ENCODE peak calls at places on chromosomes 5 and 9, in seven cellular contexts. One of them, this sample, is unnamed.

GRCh38 chr5:170650850-170651249 is 132.7 kb upstream of the GABRP start:
- DNase-seq in neuronal stem cell: no peak
- DNase-seq in mesendoderm: no peak
- DNase-seq in AG09319: no peak
- DNase-seq in foreskin melanocyte: no peak
- DNase-seq in NCI-H510A treated with DMSO at 0.1 percent for 48 hours: no peak
- DNase-seq in germinal center: no peak
- DNase-seq in this sample: no peak

GRCh38 chr5:11607944-11608343 is 296.3 kb downstream of the CTNND2 start:
- DNase-seq in neuronal stem cell: no peak
- DNase-seq in mesendoderm: no peak
- DNase-seq in AG09319: no peak
- DNase-seq in foreskin melanocyte: no peak
- DNase-seq in NCI-H510A treated with DMSO at 0.1 percent for 48 hours: no peak
- DNase-seq in germinal center: no peak
- DNase-seq in this sample: no peak

GRCh38 chr5:157710887-157711286 is 20.3 kb upstream of the THG1L start:
- DNase-seq in neuronal stem cell: no peak
- DNase-seq in mesendoderm: no peak
- DNase-seq in AG09319: peak; percentile 15
- DNase-seq in foreskin melanocyte: peak; percentile 20
- DNase-seq in NCI-H510A treated with DMSO at 0.1 percent for 48 hours: no peak
- DNase-seq in germinal center: no peak
- DNase-seq in this sample: peak; percentile 69

GRCh38 chr5:103371046-103371603 is 112.6 kb downstream of the MACIR start:
- DNase-seq in neuronal stem cell: no peak
- DNase-seq in mesendoderm: no peak
- DNase-seq in AG09319: no peak
- DNase-seq in foreskin melanocyte: no peak
- DNase-seq in NCI-H510A treated with DMSO at 0.1 percent for 48 hours: no peak
- DNase-seq in germinal center: no peak
- DNase-seq in this sample: no peak

GRCh38 chr9:89149726-89150125 is 28.9 kb downstream of the SHC3 start:
- DNase-seq in neuronal stem cell: no peak
- DNase-seq in mesendoderm: no peak
- DNase-seq in AG09319: no peak
- DNase-seq in foreskin melanocyte: no peak
- DNase-seq in NCI-H510A treated with DMSO at 0.1 percent for 48 hours: no peak
- DNase-seq in germinal center: no peak
- DNase-seq in this sample: peak; percentile 71

GRCh38 chr5:180007582-180007981 is 64.0 kb downstream of the RNF130 start:
- DNase-seq in neuronal stem cell: no peak
- DNase-seq in mesendoderm: peak; percentile 89
- DNase-seq in AG09319: no peak
- DNase-seq in foreskin melanocyte: no peak
- DNase-seq in NCI-H510A treated with DMSO at 0.1 percent for 48 hours: no peak
- DNase-seq in germinal center: no peak
- DNase-seq in this sample: no peak

GRCh38 chr5:148147415-148147814 is 20.9 kb upstream of the SPINK14 start:
- DNase-seq in neuronal stem cell: no peak
- DNase-seq in mesendoderm: no peak
- DNase-seq in AG09319: no peak
- DNase-seq in foreskin melanocyte: no peak
- DNase-seq in NCI-H510A treated with DMSO at 0.1 percent for 48 hours: peak; percentile 64
- DNase-seq in germinal center: no peak
- DNase-seq in this sample: no peak

GRCh38 chr5:68950111-68950510 is 143.7 kb upstream of the SLC30A5 start:
- DNase-seq in neuronal stem cell: no peak
- DNase-seq in mesendoderm: peak; percentile 81
- DNase-seq in AG09319: no peak
- DNase-seq in foreskin melanocyte: no peak
- DNase-seq in NCI-H510A treated with DMSO at 0.1 percent for 48 hours: peak; percentile 1
- DNase-seq in germinal center: no peak
- DNase-seq in this sample: no peak

GRCh38 chr9:89189215-89189614 is 10.6 kb upstream of the SHC3 start:
- DNase-seq in neuronal stem cell: no peak
- DNase-seq in mesendoderm: peak; percentile 14
- DNase-seq in AG09319: no peak
- DNase-seq in foreskin melanocyte: no peak
- DNase-seq in NCI-H510A treated with DMSO at 0.1 percent for 48 hours: no peak
- DNase-seq in germinal center: no peak
- DNase-seq in this sample: no peak

GRCh38 chr5:168120416-168121137 is 170.9 kb upstream of the WWC1 start:
- DNase-seq in neuronal stem cell: no peak
- DNase-seq in mesendoderm: no peak
- DNase-seq in AG09319: no peak
- DNase-seq in foreskin melanocyte: no peak
- DNase-seq in NCI-H510A treated with DMSO at 0.1 percent for 48 hours: no peak
- DNase-seq in germinal center: no peak
- DNase-seq in this sample: no peak

GRCh38 chr5:120678279-120678678 is 214.2 kb downstream of the PRR16 start:
- DNase-seq in neuronal stem cell: no peak
- DNase-seq in mesendoderm: no peak
- DNase-seq in AG09319: no peak
- DNase-seq in foreskin melanocyte: no peak
- DNase-seq in NCI-H510A treated with DMSO at 0.1 percent for 48 hours: no peak
- DNase-seq in germinal center: no peak
- DNase-seq in this sample: peak; percentile 76

GRCh38 chr5:148383564-148384388 is at the start of gene FBXO38:
- DNase-seq in neuronal stem cell: peak; percentile 92
- DNase-seq in mesendoderm: peak; percentile 99
- DNase-seq in AG09319: peak; percentile 84
- DNase-seq in foreskin melanocyte: peak; percentile 91
- DNase-seq in NCI-H510A treated with DMSO at 0.1 percent for 48 hours: peak; percentile 92
- DNase-seq in germinal center: peak; percentile 94
- DNase-seq in this sample: peak; percentile 97

GRCh38 chr5:148179234-148179824 is 11.0 kb downstream of the SPINK14 start:
- DNase-seq in neuronal stem cell: peak; percentile 26
- DNase-seq in mesendoderm: peak; percentile 69
- DNase-seq in AG09319: peak; percentile 8
- DNase-seq in foreskin melanocyte: peak; percentile 51
- DNase-seq in NCI-H510A treated with DMSO at 0.1 percent for 48 hours: peak; percentile 51
- DNase-seq in germinal center: no peak
- DNase-seq in this sample: peak; percentile 45

This sample was measured in EL.